ENCODE peak calls at places on chromosomes 7 and 10, in ten cellular contexts. F is breast epithelium; J is CD4-positive, alpha-beta T cell; V is spleen; W is AG04450; Z is aorta; T is transverse colon; P is lower lobe of right lung; G is neural progenitor cell; U is Peyer's patch. A is an unnamed sample. For H3K27me3, the result is how much of the 10 kb centered on the place peaks cover.

GRCh38 chr7:131859162-131859821 is 302.9 kb upstream of the PODXL start:
- DNase-seq in T (peak), G (peak), J (peak), P (peak), F (peak), V (peak), U (peak), W (peak), Z (peak), A (peak)

GRCh38 chr7:38858281-38858884 is 50.6 kb downstream of the VPS41 start:
- DNase-seq in G (no peak), F (no peak), V (no peak), T (no peak), Z (no peak), J (no peak), W (peak), P (no peak), U (no peak), A (no peak)

GRCh38 chr7:84857336-84857735 is 329.5 kb downstream of the SEMA3D start:
- DNase-seq in Z (no peak), J (no peak), U (no peak), F (no peak), G (no peak), T (no peak), V (no peak), P (no peak), W (no peak), A (no peak)

GRCh38 chr7:97751566-97751965 is 19.7 kb downstream of the TAC1 start:
- DNase-seq in U (no peak), T (no peak), V (no peak), J (no peak), W (no peak), F (no peak), G (no peak), Z (no peak), P (no peak), A (no peak)

GRCh38 chr10:285216-285967 is 150.1 kb downstream of the ZMYND11 start:
- DNase-seq in T (no peak), U (no peak), F (no peak), Z (no peak), G (no peak), V (peak), W (no peak), P (no peak), J (no peak), A (no peak)

GRCh38 chr7:88111136-88111748 is 108.6 kb downstream of the SRI start:
- DNase-seq in P (no peak), T (no peak), Z (no peak), F (no peak), J (no peak), W (no peak), V (no peak), U (no peak), G (peak), A (peak)

GRCh38 chr10:65294329-65294728 is 1631.5 kb upstream of the LRRTM3 start:
- DNase-seq in U (no peak), P (no peak), Z (no peak), F (no peak), J (no peak), T (no peak), G (no peak), V (no peak), W (no peak), A (peak)

GRCh38 chr7:139943391-139943790 is 114.3 kb downstream of the TBXAS1 start:
- DNase-seq in F (no peak), Z (no peak), J (no peak), T (no peak), U (no peak), W (no peak), P (no peak), V (no peak), G (peak), A (no peak)

GRCh38 chr10:14358886-14359573 is 28.3 kb upstream of the FRMD4A start:
- DNase-seq in W (no peak), P (no peak), V (no peak), U (no peak), Z (no peak), J (no peak), F (no peak), T (no peak), G (no peak), A (no peak)

GRCh38 chr10:121819049-121819448 is 108.8 kb downstream of the ATE1 start:
- DNase-seq in F (no peak), Z (no peak), T (no peak), U (no peak), J (no peak), V (no peak), P (no peak), G (no peak), W (no peak), A (no peak)

GRCh38 chr10:6394084-6394483 is 186.0 kb downstream of the PRKCQ start:
- DNase-seq in Z (no peak), T (peak), J (no peak), G (no peak), P (no peak), F (no peak), W (no peak), V (no peak), U (no peak), A (no peak)

GRCh38 chr10:6009159-6009558 is 31.8 kb upstream of the IL15RA start:
- DNase-seq in W (peak), Z (no peak), V (no peak), J (no peak), F (no peak), G (no peak), U (no peak), T (no peak), P (no peak), A (peak)

GRCh38 chr7:133230591-133231194 is 22.2 kb upstream of the EXOC4 start:
- DNase-seq in Z (no peak), J (peak), V (no peak), F (no peak), G (peak), U (no peak), W (peak), T (peak), P (no peak), A (peak)

GRCh38 chr10:33099748-33100147 is 141.7 kb upstream of the ITGB1 start:
- DNase-seq in T (no peak), Z (no peak), F (no peak), U (no peak), V (no peak), P (no peak), J (no peak), G (no peak), W (no peak), A (no peak)

GRCh38 chr10:74855027-74855426 is 28.6 kb downstream of the KAT6B start:
- DNase-seq in P (no peak), T (peak), J (no peak), U (peak), Z (no peak), W (no peak), F (no peak), G (no peak), V (no peak), A (no peak)

GRCh38 chr7:18798018-18798906 is 302.7 kb downstream of the HDAC9 start:
- DNase-seq in W (no peak), P (no peak), G (no peak), V (no peak), F (no peak), U (no peak), T (no peak), Z (no peak), J (no peak), A (no peak)

GRCh38 chr7:1300206-1300605 is 67.5 kb downstream of the UNCX start:
- DNase-seq in U (no peak), W (no peak), P (no peak), T (no peak), Z (no peak), V (no peak), J (no peak), G (no peak), F (no peak), A (no peak)

DNA sequence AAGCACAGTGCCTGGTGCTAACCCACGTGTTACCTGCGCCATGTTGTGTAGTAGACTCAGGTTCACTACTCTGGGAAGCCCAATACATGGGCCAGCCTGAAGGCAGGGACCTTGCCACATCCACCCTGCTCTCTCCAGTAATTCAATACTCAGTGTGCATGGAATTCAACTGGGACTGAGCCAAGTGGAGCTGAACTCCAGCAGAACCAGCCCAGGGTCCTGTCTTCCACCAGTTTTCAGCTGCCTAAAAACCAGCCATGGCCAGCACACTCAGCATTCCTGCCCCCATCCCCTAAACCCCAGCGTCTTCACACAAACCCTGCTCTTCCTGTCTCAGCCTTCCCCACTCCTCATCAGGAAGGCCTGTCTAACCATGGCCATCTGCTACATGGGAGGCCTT is 15.4 kb downstream of the FGF8 start:
- DNase-seq in W (no peak), V (peak), Z (no peak), J (no peak), G (no peak), P (no peak), T (no peak), F (no peak), U (no peak), A (no peak)
- H3K27me3 ChIP-seq in W (half or more), V (under half), Z (under half), J (under half), G (under half), P (under half), T (under half), F (under half), U (under half), A (under half)

DNA sequence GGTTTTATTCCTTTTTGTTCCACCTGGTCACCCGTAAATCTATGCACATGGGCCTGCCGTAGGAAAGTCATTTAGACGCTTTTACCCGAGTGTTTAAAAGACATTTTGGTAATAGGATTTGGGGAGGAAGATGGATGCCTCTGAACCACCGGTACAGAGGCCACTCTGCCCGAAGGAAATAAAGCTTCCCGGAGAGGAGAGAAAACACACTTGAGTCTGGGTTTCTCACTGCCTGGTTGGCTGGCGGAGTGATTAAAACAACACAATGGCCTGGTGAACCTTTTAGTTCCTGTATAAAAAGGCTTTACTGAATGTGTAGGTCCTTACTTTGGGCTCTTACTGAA is 807 bp downstream of the THNSL1 start:
- DNase-seq in G (peak), V (no peak), Z (no peak), U (no peak), P (no peak), F (no peak), T (peak), J (peak), W (no peak), A (peak)
- H3K27ac ChIP-seq in G (peak), V (peak), Z (peak), U (peak), P (peak), F (peak), T (peak), J (peak), W (peak), A (peak)

GRCh38 chr10:104642001-104642270 is 846 bp downstream of the SORCS3 start:
- DNase-seq in J (no peak), U (no peak), P (no peak), W (no peak), V (no peak), Z (no peak), G (peak), T (no peak), F (no peak), A (no peak)
- H3K27me3 ChIP-seq in J (half or more), U (under half), P (half or more), W (half or more), V (under half), Z (under half), G (half or more), T (half or more), F (under half), A (under half)

DNA sequence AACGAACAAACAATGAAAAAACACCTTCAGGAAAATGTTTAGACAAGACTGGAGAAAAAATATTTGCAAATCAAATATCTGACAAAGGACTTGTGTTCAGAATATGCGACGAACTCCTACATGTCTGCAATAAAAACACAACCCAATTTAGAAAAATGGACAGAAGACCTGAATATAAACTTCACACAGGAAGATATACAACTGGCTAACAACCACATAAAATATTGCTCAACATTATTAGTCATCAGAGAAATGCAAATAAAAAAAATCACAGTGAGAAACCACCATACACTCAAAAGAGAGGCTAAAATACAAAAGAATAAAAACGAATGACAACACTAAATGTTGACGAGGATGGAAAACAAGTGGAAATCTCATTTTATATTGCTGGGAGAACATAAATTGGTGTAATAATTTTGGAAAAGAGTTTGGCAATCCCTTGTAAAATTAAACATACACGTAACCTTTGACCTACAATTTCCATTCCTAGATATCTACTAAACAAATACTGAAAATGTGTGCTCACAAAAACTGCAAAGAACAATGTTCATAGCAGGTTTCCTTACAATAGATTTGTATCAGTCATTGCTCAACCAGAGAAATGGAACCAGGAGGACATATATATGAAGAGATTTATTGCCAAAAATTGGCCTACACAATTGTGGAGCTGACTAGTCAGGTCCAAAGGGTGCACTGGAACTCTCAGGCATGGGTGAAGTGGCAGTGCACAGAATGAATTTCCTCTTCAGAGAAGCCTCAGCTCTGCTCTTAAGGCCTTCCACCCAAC is 82.8 kb upstream of the OGDHL start:
- DNase-seq in W (peak), F (no peak), P (no peak), T (peak), J (no peak), V (no peak), G (no peak), Z (no peak), U (no peak), A (no peak)
- H3K27ac ChIP-seq in W (no peak), F (no peak), P (no peak), T (no peak), J (no peak), V (no peak), G (no peak), Z (no peak), U (peak), A (no peak)

GRCh38 chr10:117158297-117158696 is 20.2 kb upstream of the VAX1 start:
- DNase-seq in W (no peak), V (no peak), Z (no peak), G (no peak), U (no peak), J (no peak), F (no peak), P (no peak), T (no peak), A (no peak)
- H3K27me3 ChIP-seq in W (under half), V (half or more), Z (under half), G (half or more), U (under half), J (half or more), F (under half), P (half or more), T (half or more), A (half or more)

GRCh38 chr7:91554893-91555292 is 290.7 kb downstream of the FZD1 start:
- DNase-seq in V (no peak), Z (no peak), U (no peak), J (no peak), W (no peak), P (no peak), F (no peak), T (no peak), G (peak), A (peak)

GRCh38 chr7:91551377-91552175 is 287.3 kb downstream of the FZD1 start:
- DNase-seq in J (no peak), G (no peak), W (no peak), V (no peak), F (no peak), Z (no peak), T (no peak), P (no peak), U (no peak), A (no peak)

GRCh38 chr7:91556239-91556638 is 292.0 kb downstream of the FZD1 start:
- DNase-seq in T (no peak), F (no peak), P (no peak), Z (no peak), G (no peak), J (no peak), U (no peak), W (no peak), V (no peak), A (no peak)

GRCh38 chr7:91553410-91553895 is 289.2 kb downstream of the FZD1 start:
- DNase-seq in V (no peak), G (no peak), P (no peak), U (no peak), J (no peak), F (no peak), W (no peak), Z (no peak), T (no peak), A (no peak)

GRCh38 chr7:91550931-91551330 is 286.7 kb downstream of the FZD1 start:
- DNase-seq in V (no peak), W (no peak), Z (no peak), G (no peak), P (no peak), F (no peak), J (no peak), T (no peak), U (no peak), A (no peak)
- H3K27ac ChIP-seq in V (no peak), W (no peak), Z (no peak), G (no peak), P (no peak), F (no peak), J (no peak), T (no peak), U (no peak), A (no peak)